ENCODE peak calls at places on chromosomes 5 and 9, in four cellular contexts. R, X, M and O are unnamed samples.

GRCh38 chr9:92563701-92564100 is 27.9 kb upstream of the ECM2 start:
- DNase-seq in R (no peak), X (no peak), M (no peak), O (no peak)

GRCh38 chr5:102767864-102768263 is 12.8 kb downstream of the PAM start:
- DNase-seq in M (no peak), R (no peak), X (no peak), O (no peak)

GRCh38 chr5:97037819-97038218 is 101.9 kb downstream of the LNPEP start:
- DNase-seq in X (no peak), R (no peak), M (no peak), O (no peak)

GRCh38 chr5:99089822-99090549 is 161.2 kb upstream of the CHD1 start:
- DNase-seq in M (no peak), R (no peak), X (no peak), O (no peak)

GRCh38 chr9:98720402-98720801 is 11.7 kb upstream of the GABBR2 start:
- DNase-seq in X (no peak), R (no peak), M (no peak), O (no peak)

GRCh38 chr9:125789196-125789595 is 42.0 kb downstream of the PBX3 start:
- DNase-seq in M (no peak), R (no peak), X (no peak), O (no peak)

GRCh38 chr5:74673011-74673790 is 11.8 kb upstream of the HEXB start:
- DNase-seq in R (no peak), X (no peak), M (no peak), O (no peak)

GRCh38 chr5:78293856-78294249 is 645 bp downstream of the AP3B1 start:
- DNase-seq in R (no peak), X (no peak), M (no peak), O (no peak)

GRCh38 chr5:124264499-124264898 is 481.9 kb downstream of the ZNF608 start:
- DNase-seq in X (no peak), R (no peak), M (no peak), O (no peak)

GRCh38 chr9:13588151-13589043 is 308.9 kb upstream of the MPDZ start:
- DNase-seq in M (no peak), R (no peak), X (no peak), O (no peak)

GRCh38 chr9:130117816-130118632 is 54.2 kb upstream of the NCS1 start:
- DNase-seq in M (no peak), X (no peak), R (no peak), O (no peak)

GRCh38 chr5:130710596-130710995 is 454.5 kb downstream of the HINT1 start:
- DNase-seq in X (no peak), R (no peak), M (no peak), O (no peak)

GRCh38 chr9:121725008-121725795 is 73.8 kb downstream of the DAB2IP start:
- DNase-seq in X (peak), R (no peak), M (no peak), O (peak)

GRCh38 chr5:142182840-142183239 is 74.3 kb downstream of the NDFIP1 start:
- DNase-seq in X (no peak), M (no peak), R (no peak), O (no peak)

GRCh38 chr5:179765400-179765799 is 28.4 kb upstream of the LTC4S start:
- DNase-seq in R (no peak), M (no peak), X (peak), O (no peak)

GRCh38 chr9:14326264-14326826 is 12.4 kb upstream of the NFIB start:
- DNase-seq in M (no peak), R (no peak), X (peak), O (no peak)

GRCh38 chr9:122332083-122332482 is 38.7 kb upstream of the PTGS1 start:
- DNase-seq in M (no peak), X (no peak), R (no peak), O (no peak)

GRCh38 chr5:6489786-6490185 is 41.1 kb downstream of the UBE2QL1 start:
- DNase-seq in M (no peak), R (no peak), X (no peak), O (no peak)

GRCh38 chr5:131394128-131394527 is 130.3 kb downstream of the CDC42SE2 start:
- DNase-seq in X (peak), R (no peak), M (no peak), O (no peak)

GRCh38 chr9:113621309-113621791 is 157.8 kb downstream of the RGS3 start:
- DNase-seq in M (no peak), X (no peak), R (peak), O (peak)

GRCh38 chr9:37503736-37504135 is 18.0 kb downstream of the POLR1E start:
- DNase-seq in X (no peak), M (no peak), R (no peak), O (peak)

GRCh38 chr5:10533218-10533617 is 30.7 kb upstream of the ANKRD33B start:
- DNase-seq in M (no peak), X (no peak), R (no peak), O (no peak)

GRCh38 chr9:113542741-113543140 is 79.2 kb downstream of the RGS3 start:
- DNase-seq in R (no peak), M (no peak), X (no peak), O (no peak)

GRCh38 chr9:130936285-130937117 is 2.5 kb downstream of the FIBCD1 start:
- DNase-seq in M (no peak), R (peak), X (no peak), O (peak)

GRCh38 chr9:92327283-92327850 is 1.6 kb downstream of the CENPP start:
- DNase-seq in M (no peak), R (no peak), X (no peak), O (no peak)

GRCh38 chr9:133770076-133770777 is 32.1 kb upstream of the SARDH start:
- DNase-seq in M (no peak), X (no peak), R (no peak), O (no peak)

GRCh38 chr9:99299214-99300102 is 77.4 kb downstream of the SEC61B start:
- DNase-seq in X (peak), M (no peak), R (no peak), O (no peak)

GRCh38 chr9:85605905-85606304 is 135.8 kb downstream of the AGTPBP1 start:
- DNase-seq in R (no peak), X (no peak), M (no peak), O (no peak)

GRCh38 chr5:110727025-110727314 is 499 bp upstream of the TMEM232 start:
- DNase-seq in M (no peak), R (no peak), X (no peak), O (no peak)